ENCODE peak calls at places on chromosomes 6 and 20, in nine cellular contexts. F is HCEC 1CT; T is CD4-positive, alpha-beta T cell; E is CD8-positive, alpha-beta memory T cell; S is left colon; M is Ammon's horn; K is M059J; P is activated T-helper 1 cell treated with anti-CD3 and anti-CD28 coated beads, Interleukin-12 subunit alpha, Interleukin-12 subunit beta, Interleukin-2, Interleukin-4 antibody, amounts not matched to agents 30 ng/mL and 10 ng/mL and 1 ng/mL, durations not matched to agents 14 hours and 24 hours and 36 hours; R is ACHN. B is an unnamed sample.

GRCh38 chr6:4460595-4461475 is 315.4 kb upstream of the CDYL start:
- DNase-seq in F (peak; percentile 32), T (no peak), E (no peak), S (peak; percentile 52), M (peak; percentile 85), K (no peak), P (no peak), R (no peak), B (peak; percentile 44)

GRCh38 chr6:23446394-23447001 is 679.5 kb upstream of the NRSN1 start:
- DNase-seq in F (peak; percentile 38), T (no peak), E (no peak), S (no peak), M (peak; percentile 81), K (peak; percentile 49), P (no peak), R (peak; percentile 25), B (peak; percentile 76)

GRCh38 chr6:75207211-75207984 is 1.5 kb upstream of the COL12A1 start:
- DNase-seq in F (no peak), T (no peak), E (no peak), S (no peak), M (no peak), K (peak; percentile 35), P (no peak), R (no peak), B (peak; percentile 42)

GRCh38 chr6:108771421-108771820 is 76.8 kb upstream of the ARMC2 start:
- DNase-seq in F (no peak), T (no peak), E (no peak), S (no peak), M (no peak), K (no peak), P (no peak), R (no peak), B (no peak)

GRCh38 chr20:25549866-25550477 is 35.4 kb downstream of the NINL start:
- DNase-seq in F (peak; percentile 20), T (no peak), E (no peak), S (no peak), M (no peak), K (no peak), P (no peak), R (no peak), B (peak; percentile 79)

GRCh38 chr6:80610821-80611220 is 504.4 kb downstream of the BCKDHB start:
- DNase-seq in F (peak; percentile 73), T (no peak), E (no peak), S (no peak), M (no peak), K (peak; percentile 79), P (no peak), R (no peak), B (peak; percentile 57)

GRCh38 chr6:108544586-108544985 is 16.1 kb upstream of the FOXO3 start:
- DNase-seq in F (peak; percentile 19), T (no peak), E (no peak), S (no peak), M (no peak), K (no peak), P (no peak), R (no peak), B (peak; percentile 60)

GRCh38 chr6:52507557-52508260 is 69.2 kb downstream of the TRAM2 start:
- DNase-seq in F (peak; percentile 78), T (no peak), E (no peak), S (no peak), M (no peak), K (peak; percentile 85), P (no peak), R (no peak), B (peak; percentile 81)

GRCh38 chr6:139839506-139840156 is 465.2 kb upstream of the CITED2 start:
- DNase-seq in F (peak; percentile 70), T (no peak), E (no peak), S (peak; percentile 34), M (peak; percentile 72), K (peak; percentile 74), P (no peak), R (no peak), B (no peak)

GRCh38 chr6:305371-306206 is 13.3 kb downstream of the DUSP22 start:
- DNase-seq in F (no peak), T (no peak), E (no peak), S (no peak), M (no peak), K (no peak), P (no peak), R (peak; percentile 59), B (no peak)

GRCh38 chr20:5731753-5732366 is 18.3 kb upstream of the SHLD1 start:
- DNase-seq in F (no peak), T (no peak), E (no peak), S (no peak), M (peak; percentile 69), K (no peak), P (no peak), R (no peak), B (no peak)

GRCh38 chr20:50360218-50360672 is 149.9 kb upstream of the PTPN1 start:
- DNase-seq in F (no peak), T (no peak), E (no peak), S (peak; percentile 80), M (no peak), K (no peak), P (no peak), R (no peak), B (no peak)

GRCh38 chr20:51594999-51595532 is 52.5 kb upstream of the NFATC2 start:
- DNase-seq in F (peak; percentile 77), T (peak; percentile 66), E (peak; percentile 61), S (peak; percentile 79), M (peak; percentile 95), K (peak; percentile 87), P (peak; percentile 67), R (peak; percentile 79), B (peak; percentile 89)

GRCh38 chr6:95923518-95923917 is 92.3 kb upstream of the FUT9 start:
- DNase-seq in F (no peak), T (no peak), E (no peak), S (no peak), M (peak; percentile 3), K (no peak), P (no peak), R (peak; percentile 5), B (no peak)